ENCODE peak calls at places on chromosomes 13 and 19, in four cellular contexts. K, C, Y and O are unnamed samples.

GRCh38 chr19:17450264-17451075 is 2.0 kb upstream of the TMEM221 start:
- DNase-seq in Y (no peak), K (no peak), C (no peak), O (no peak)

GRCh38 chr19:35879770-35880317 is 11.5 kb downstream of the APLP1 start:
- DNase-seq in Y (peak; percentile 89), C (peak; percentile 91), K (peak; percentile 99), O (no peak)

GRCh38 chr19:1287622-1288527 is 2.2 kb downstream of the EFNA2 start:
- DNase-seq in K (no peak), C (no peak), Y (no peak), O (no peak)

GRCh38 chr19:12665281-12665573 is 1.3 kb downstream of the MAN2B1 start:
- DNase-seq in K (no peak), C (peak; percentile 93), Y (peak; percentile 47), O (peak; percentile 73)

GRCh38 chr19:52535831-52536800 is 8.6 kb downstream of the ZNF808 start:
- DNase-seq in Y (peak; percentile 74), C (peak; percentile 98), K (peak; percentile 97), O (peak; percentile 47)

GRCh38 chr13:52615817-52616216 is 26.4 kb upstream of the HNRNPA1L2 start:
- DNase-seq in K (no peak), C (no peak), Y (no peak), O (no peak)

GRCh38 chr13:84543976-84544375 is 661.7 kb upstream of the SLITRK1 start:
- DNase-seq in K (no peak), Y (no peak), C (no peak), O (no peak)

GRCh38 chr19:10418281-10419199 is 1.8 kb upstream of the PDE4A start:
- DNase-seq in Y (no peak), K (peak; percentile 57), C (no peak), O (no peak)

GRCh38 chr13:78372581-78372980 is 230.8 kb downstream of the POU4F1 start:
- DNase-seq in K (no peak), C (no peak), Y (no peak), O (no peak)

GRCh38 chr19:57706346-57706745 is 2.7 kb downstream of the ZNF154 start:
- DNase-seq in K (no peak), C (no peak), Y (no peak), O (no peak)

GRCh38 chr19:57712222-57712621 is 3.2 kb upstream of the ZNF154 start:
- DNase-seq in K (no peak), Y (no peak), C (no peak), O (no peak)

GRCh38 chr19:57709616-57710015 is 612 bp upstream of the ZNF154 start:
- DNase-seq in K (peak; percentile 45), Y (no peak), C (no peak), O (no peak)

GRCh38 chr19:57708641-57709354 is at the start of gene ZNF154:
- DNase-seq in C (peak; percentile 84), Y (no peak), K (peak; percentile 99), O (peak; percentile 36)
- TF ChIP-seq POLR2AphosphoS5 in C (peak; percentile 70), Y (no peak), K (peak; percentile 87), O (no peak)

GRCh38 chr19:34231439-34231838 is 22.9 kb upstream of the GARRE1 start:
- DNase-seq in C (no peak), Y (no peak), K (peak; percentile 45), O (no peak)

GRCh38 chr19:34229721-34230120 is 24.6 kb upstream of the GARRE1 start:
- DNase-seq in K (no peak), C (no peak), Y (no peak), O (no peak)

GRCh38 chr19:34228347-34228746 is 26.0 kb upstream of the GARRE1 start:
- DNase-seq in Y (no peak), C (no peak), K (no peak), O (no peak)

GRCh38 chr19:34230833-34231232 is 23.5 kb upstream of the GARRE1 start:
- DNase-seq in K (no peak), Y (no peak), C (no peak), O (no peak)

GRCh38 chr19:34228762-34229161 is 25.6 kb upstream of the GARRE1 start:
- DNase-seq in K (no peak), Y (no peak), C (no peak), O (no peak)
- TF ChIP-seq POLR2AphosphoS5 in K (no peak), Y (no peak), C (no peak), O (no peak)

GRCh38 chr19:50909240-50910070 is 1.7 kb downstream of the KLK4 start:
- DNase-seq in C (no peak), K (peak; percentile 99), Y (peak; percentile 29), O (peak; percentile 54)
- TF ChIP-seq POLR2AphosphoS5 in C (no peak), K (peak; percentile 39), Y (no peak), O (no peak)

GRCh38 chr19:7215176-7215575 is 79.0 kb downstream of the INSR start:
- DNase-seq in K (no peak), C (no peak), Y (no peak), O (no peak)

GRCh38 chr19:7211191-7211988 is 82.8 kb downstream of the INSR start:
- DNase-seq in K (no peak), C (peak; percentile 79), Y (peak; percentile 74), O (no peak)

GRCh38 chr19:7216373-7216902 is 77.8 kb downstream of the INSR start:
- DNase-seq in K (no peak), Y (no peak), C (no peak), O (no peak)

GRCh38 chr19:7214329-7215089 is 79.7 kb downstream of the INSR start:
- DNase-seq in K (no peak), C (no peak), Y (no peak), O (no peak)

GRCh38 chr19:7213628-7214328 is 80.4 kb downstream of the INSR start:
- DNase-seq in Y (no peak), C (no peak), K (no peak), O (no peak)
- TF ChIP-seq POLR2AphosphoS5 in Y (no peak), C (peak; percentile 39), K (no peak), O (no peak)

DNA sequence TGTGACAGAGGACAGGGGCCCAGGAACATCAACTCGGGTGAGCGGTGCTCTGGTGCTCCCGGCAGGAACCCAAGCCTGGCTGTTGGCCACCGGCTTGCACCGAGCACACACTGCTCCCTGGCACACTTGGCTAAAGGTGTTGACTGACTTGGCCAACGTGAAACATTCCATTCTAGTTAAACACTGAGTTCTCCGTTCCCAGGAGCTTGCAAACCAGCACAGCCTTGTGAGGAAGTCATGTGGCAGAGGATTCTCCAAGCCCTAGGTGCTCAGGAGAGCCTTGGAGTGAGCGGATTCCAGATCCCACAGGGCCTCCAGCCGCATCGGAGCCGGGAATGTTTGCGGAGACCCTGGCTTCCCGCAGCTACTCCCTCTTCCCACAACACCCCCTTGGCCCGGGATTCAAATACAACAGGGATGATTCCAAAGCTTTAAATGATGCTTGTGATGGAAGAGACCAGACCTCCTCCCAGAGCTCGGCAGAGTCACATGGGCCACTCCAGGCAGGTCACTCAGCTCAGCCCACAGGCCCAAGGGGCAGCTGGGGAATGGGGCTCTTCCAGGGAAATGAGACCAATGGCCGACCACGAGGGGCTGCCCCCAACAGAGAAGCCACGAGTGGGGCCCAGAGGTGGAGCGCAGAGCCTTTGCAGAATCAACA is 2.9 kb downstream of the C13orf46 start:
- DNase-seq in C (peak; percentile 41), K (no peak), Y (peak; percentile 91), O (no peak)
- TF ChIP-seq POLR2AphosphoS5 in C (no peak), K (no peak), Y (peak; percentile 47), O (no peak)

DNA sequence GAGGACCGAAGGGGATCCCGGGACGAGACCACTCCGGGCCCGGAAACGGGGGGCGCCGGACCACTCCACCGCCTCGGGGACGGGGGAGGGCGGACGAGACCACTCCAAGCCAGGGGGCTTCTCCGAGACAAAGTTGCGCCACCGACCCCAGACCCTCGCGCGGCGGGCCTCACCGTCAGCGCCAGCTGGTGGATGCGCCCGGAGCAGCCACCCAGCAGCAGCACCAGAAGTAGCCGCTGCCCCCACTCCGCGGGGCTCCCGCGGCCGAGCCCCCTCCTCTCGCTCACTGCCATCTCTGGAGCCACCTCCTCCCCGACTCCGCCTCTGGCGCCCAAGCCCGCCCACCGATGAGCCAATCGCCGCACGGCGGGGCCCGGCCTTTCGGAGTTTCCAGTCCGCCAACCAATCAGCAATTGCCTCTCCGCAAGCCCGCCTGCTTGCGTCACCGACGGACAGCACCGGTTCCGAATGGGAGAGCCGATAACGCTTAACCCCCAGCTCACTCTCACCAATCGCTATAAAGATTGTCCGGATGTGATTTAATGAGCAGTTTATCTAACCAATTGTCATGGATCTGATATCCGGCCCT is at the start of gene GPR108:
- DNase-seq in K (peak; percentile 100), Y (peak; percentile 99), C (peak; percentile 100), O (peak; percentile 97)
- TF ChIP-seq POLR2AphosphoS5 in K (peak; percentile 11), Y (no peak), C (peak; percentile 85), O (no peak)

DNA sequence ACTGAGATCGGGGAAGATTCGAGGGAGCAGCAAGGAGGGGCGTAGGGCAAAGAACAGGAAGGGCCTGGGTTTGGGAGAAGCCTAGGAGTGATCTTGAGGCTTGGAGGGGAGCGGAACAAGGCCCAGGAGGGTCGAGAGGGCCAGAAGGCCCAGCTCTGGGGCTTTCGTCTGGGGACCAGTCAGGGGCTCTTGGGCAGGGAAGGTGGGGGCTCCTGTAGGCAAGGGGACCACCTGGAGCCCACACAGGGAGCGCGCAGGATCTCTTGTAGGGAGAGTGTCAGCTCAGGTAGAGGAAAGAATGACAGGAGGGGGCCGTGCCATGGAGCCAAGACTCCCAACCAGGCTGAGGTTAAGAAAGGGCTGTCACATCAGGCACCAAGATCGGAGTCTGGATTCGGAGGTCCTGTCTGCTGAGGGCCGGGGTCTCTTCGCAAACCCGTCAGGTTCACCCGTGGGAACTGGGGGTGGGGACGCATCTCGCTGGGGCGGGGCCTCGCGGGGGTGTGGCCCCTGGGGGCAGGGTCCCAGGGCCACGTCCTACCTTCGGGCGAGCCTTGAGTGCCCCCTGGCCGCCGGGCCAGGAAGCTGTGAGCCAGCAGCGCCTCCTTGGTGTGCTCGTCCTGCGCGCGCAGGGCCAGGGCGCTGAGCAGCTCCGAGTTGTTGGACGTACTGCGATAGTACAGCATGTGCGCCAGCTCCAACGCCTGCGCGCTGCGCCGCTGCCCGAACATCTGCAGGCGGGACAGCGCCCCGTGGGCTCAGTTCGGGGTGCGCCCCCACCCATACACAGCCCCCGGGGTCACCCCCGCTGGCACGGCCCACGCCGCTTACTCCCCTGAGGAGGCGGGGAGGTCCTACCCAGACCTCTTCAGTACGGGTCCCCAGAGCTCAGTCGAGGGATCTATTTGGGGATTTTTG is 8.4 kb downstream of the EMP3 start:
- DNase-seq in K (peak; percentile 95), Y (peak; percentile 95), C (peak; percentile 100), O (peak; percentile 94)
- TF ChIP-seq POLR2AphosphoS5 in K (peak; percentile 63), Y (peak; percentile 61), C (peak; percentile 81), O (peak; percentile 52)